ENCODE peak calls at places on chromosome 21, in nine cellular contexts. One of them, this sample, is unnamed.
A peak's percentile ranks its signal among the peaks of the same experiment; 100 is the strongest.

GRCh38 chr21:36150192-36150711 is 6.4 kb upstream of the DOP1B start:
- DNase-seq in HCT116: no peak
- DNase-seq in GM23338: no peak
- DNase-seq in PC-3: no peak
- DNase-seq in PC-9: no peak
- DNase-seq in GM23248: peak; percentile 62
- DNase-seq in SK-N-SH: no peak
- DNase-seq in OCI-LY7: peak; percentile 89
- DNase-seq in Karpas-422: peak; percentile 87
- DNase-seq in this sample: peak; percentile 56

GRCh38 chr21:32940079-32941014 is 85.4 kb upstream of the OLIG2 start:
- DNase-seq in GM23338: peak; percentile 89
- DNase-seq in OCI-LY7: peak; percentile 60
- DNase-seq in PC-9: no peak
- DNase-seq in PC-3: peak; percentile 69
- DNase-seq in Karpas-422: peak; percentile 81
- DNase-seq in GM23248: peak; percentile 65
- DNase-seq in SK-N-SH: peak; percentile 28
- DNase-seq in HCT116: peak; percentile 40
- DNase-seq in this sample: peak; percentile 79

GRCh38 chr21:41500931-41501381 is 7.0 kb downstream of the TMPRSS2 start:
- DNase-seq in GM23248: no peak
- DNase-seq in Karpas-422: no peak
- DNase-seq in PC-9: no peak
- DNase-seq in GM23338: no peak
- DNase-seq in PC-3: no peak
- DNase-seq in OCI-LY7: no peak
- DNase-seq in SK-N-SH: no peak
- DNase-seq in HCT116: no peak
- DNase-seq in this sample: no peak

GRCh38 chr21:17725339-17725738 is 93.8 kb downstream of the C21orf91 start:
- DNase-seq in OCI-LY7: no peak
- DNase-seq in SK-N-SH: no peak
- DNase-seq in PC-3: peak; percentile 16
- DNase-seq in GM23248: no peak
- DNase-seq in PC-9: no peak
- DNase-seq in Karpas-422: no peak
- DNase-seq in GM23338: no peak
- DNase-seq in HCT116: no peak
- DNase-seq in this sample: no peak

GRCh38 chr21:14699433-14700410 is 153.6 kb upstream of the SAMSN1 start:
- DNase-seq in HCT116: no peak
- DNase-seq in SK-N-SH: no peak
- DNase-seq in PC-9: peak; percentile 84
- DNase-seq in OCI-LY7: no peak
- DNase-seq in PC-3: peak; percentile 84
- DNase-seq in GM23338: no peak
- DNase-seq in Karpas-422: no peak
- DNase-seq in GM23248: no peak
- DNase-seq in this sample: no peak

GRCh38 chr21:41956926-41957729 is 3.3 kb upstream of the C2CD2 start:
- DNase-seq in HCT116: no peak
- DNase-seq in PC-3: peak; percentile 83
- DNase-seq in PC-9: peak; percentile 46
- DNase-seq in Karpas-422: no peak
- DNase-seq in GM23338: no peak
- DNase-seq in OCI-LY7: no peak
- DNase-seq in GM23248: peak; percentile 90
- DNase-seq in SK-N-SH: no peak
- DNase-seq in this sample: no peak

GRCh38 chr21:17370750-17371325 is 142.0 kb upstream of the CXADR start:
- DNase-seq in GM23338: peak; percentile 59
- DNase-seq in PC-3: no peak
- DNase-seq in Karpas-422: no peak
- DNase-seq in GM23248: peak; percentile 6
- DNase-seq in OCI-LY7: no peak
- DNase-seq in HCT116: no peak
- DNase-seq in PC-9: no peak
- DNase-seq in SK-N-SH: no peak
- DNase-seq in this sample: no peak

GRCh38 chr21:44898851-44899767 is 21.6 kb downstream of the ITGB2 start:
- DNase-seq in OCI-LY7: no peak
- DNase-seq in Karpas-422: no peak
- DNase-seq in GM23248: no peak
- DNase-seq in PC-3: no peak
- DNase-seq in HCT116: no peak
- DNase-seq in SK-N-SH: no peak
- DNase-seq in PC-9: no peak
- DNase-seq in GM23338: no peak
- DNase-seq in this sample: no peak

GRCh38 chr21:44288251-44289110 is 2.8 kb downstream of the AIRE start:
- DNase-seq in OCI-LY7: no peak
- DNase-seq in HCT116: no peak
- DNase-seq in Karpas-422: no peak
- DNase-seq in PC-9: no peak
- DNase-seq in GM23338: no peak
- DNase-seq in GM23248: no peak
- DNase-seq in SK-N-SH: no peak
- DNase-seq in PC-3: no peak
- DNase-seq in this sample: no peak

GRCh38 chr21:42262826-42263225 is 43.9 kb downstream of the ABCG1 start:
- DNase-seq in SK-N-SH: peak; percentile 45
- DNase-seq in GM23248: peak; percentile 22
- DNase-seq in HCT116: no peak
- DNase-seq in PC-9: no peak
- DNase-seq in OCI-LY7: no peak
- DNase-seq in GM23338: no peak
- DNase-seq in Karpas-422: no peak
- DNase-seq in PC-3: peak; percentile 77
- DNase-seq in this sample: no peak

GRCh38 chr21:15498455-15498854 is 231.3 kb upstream of the USP25 start:
- DNase-seq in SK-N-SH: no peak
- DNase-seq in HCT116: no peak
- DNase-seq in GM23248: no peak
- DNase-seq in Karpas-422: no peak
- DNase-seq in PC-9: no peak
- DNase-seq in PC-3: no peak
- DNase-seq in OCI-LY7: no peak
- DNase-seq in GM23338: no peak
- DNase-seq in this sample: no peak

GRCh38 chr21:43694437-43695079 is 24.4 kb upstream of the PDXK start:
- DNase-seq in Karpas-422: no peak
- DNase-seq in OCI-LY7: no peak
- DNase-seq in PC-3: no peak
- DNase-seq in GM23338: no peak
- DNase-seq in GM23248: no peak
- DNase-seq in PC-9: no peak
- DNase-seq in SK-N-SH: no peak
- DNase-seq in HCT116: no peak
- DNase-seq in this sample: no peak

GRCh38 chr21:42141643-42142042 is 70.5 kb downstream of the UMODL1 start:
- DNase-seq in GM23248: no peak
- DNase-seq in PC-3: no peak
- DNase-seq in SK-N-SH: no peak
- DNase-seq in GM23338: no peak
- DNase-seq in Karpas-422: no peak
- DNase-seq in HCT116: no peak
- DNase-seq in PC-9: no peak
- DNase-seq in OCI-LY7: no peak
- DNase-seq in this sample: no peak

GRCh38 chr21:15051652-15052554 is 12.9 kb downstream of the NRIP1 start:
- DNase-seq in SK-N-SH: no peak
- DNase-seq in GM23338: no peak
- DNase-seq in GM23248: no peak
- DNase-seq in OCI-LY7: no peak
- DNase-seq in Karpas-422: no peak
- DNase-seq in PC-3: peak; percentile 61
- DNase-seq in PC-9: no peak
- DNase-seq in HCT116: no peak
- DNase-seq in this sample: no peak

GRCh38 chr21:43974791-43975468 is 37.2 kb upstream of the TRAPPC10 start:
- DNase-seq in PC-9: no peak
- DNase-seq in PC-3: no peak
- DNase-seq in SK-N-SH: no peak
- DNase-seq in OCI-LY7: no peak
- DNase-seq in Karpas-422: no peak
- DNase-seq in GM23248: no peak
- DNase-seq in GM23338: no peak
- DNase-seq in HCT116: no peak
- DNase-seq in this sample: no peak

GRCh38 chr21:19468981-19469715 is 1065.6 kb upstream of the TMPRSS15 start:
- DNase-seq in SK-N-SH: no peak
- DNase-seq in OCI-LY7: no peak
- DNase-seq in Karpas-422: no peak
- DNase-seq in GM23248: no peak
- DNase-seq in GM23338: no peak
- DNase-seq in PC-9: no peak
- DNase-seq in HCT116: no peak
- DNase-seq in PC-3: no peak
- DNase-seq in this sample: no peak

DNA sequence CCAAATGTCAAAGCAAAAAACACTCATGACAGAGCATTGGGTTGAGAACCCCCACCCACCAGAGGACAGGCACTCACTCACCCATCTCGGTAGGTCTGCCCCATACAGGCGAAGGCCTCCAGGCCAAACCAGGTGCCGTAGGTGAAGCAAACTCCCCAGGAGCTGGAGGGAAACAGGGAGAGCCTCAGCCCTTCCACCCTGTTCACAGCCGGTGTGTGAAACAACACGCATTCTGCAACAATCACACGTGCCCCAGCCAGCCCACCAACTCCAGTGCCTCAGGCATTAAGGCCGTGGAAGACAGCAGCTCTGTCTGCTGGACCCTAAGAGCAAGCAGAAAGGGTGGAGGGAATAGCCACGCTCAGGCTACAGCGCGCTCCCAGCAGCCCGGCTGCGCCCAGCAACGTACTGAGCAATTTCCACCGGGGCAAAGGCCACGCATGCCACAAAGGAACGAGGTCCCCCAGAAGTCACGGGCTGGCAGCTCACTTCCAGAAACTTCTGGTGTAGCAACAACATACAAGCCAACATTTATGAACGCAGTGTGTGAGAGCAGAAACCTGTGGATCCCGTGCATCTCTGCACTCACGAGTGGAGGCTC is 11.4 kb upstream of the SPATC1L start:
- DNase-seq in GM23338: no peak
- DNase-seq in SK-N-SH: peak; percentile 28
- DNase-seq in PC-9: no peak
- DNase-seq in PC-3: no peak
- DNase-seq in OCI-LY7: no peak
- DNase-seq in HCT116: no peak
- DNase-seq in GM23248: no peak
- DNase-seq in Karpas-422: no peak
- DNase-seq in this sample: no peak
- H3K27ac ChIP-seq in GM23338: no peak overlapping the region
- H3K27ac ChIP-seq in SK-N-SH: no peak overlapping the region
- H3K27ac ChIP-seq in PC-9: no peak overlapping the region
- H3K27ac ChIP-seq in PC-3: no peak overlapping the region
- H3K27ac ChIP-seq in OCI-LY7: no peak overlapping the region
- H3K27ac ChIP-seq in HCT116: no peak overlapping the region
- H3K27ac ChIP-seq in GM23248: no peak overlapping the region
- H3K27ac ChIP-seq in Karpas-422: no peak overlapping the region
- H3K27ac ChIP-seq in this sample: no peak overlapping the region

GRCh38 chr21:38790961-38791360 is 14.8 kb upstream of the ETS2 start:
- DNase-seq in GM23248: no peak
- DNase-seq in GM23338: no peak
- DNase-seq in PC-3: no peak
- DNase-seq in OCI-LY7: no peak
- DNase-seq in Karpas-422: no peak
- DNase-seq in HCT116: no peak
- DNase-seq in PC-9: no peak
- DNase-seq in SK-N-SH: no peak
- DNase-seq in this sample: no peak
- H3K9me2 ChIP-seq in GM23248: no peaks in the 10 kb centered on the region
- H3K9me2 ChIP-seq in GM23338: peaks cover 7% of the 10 kb centered on the region
- H3K9me2 ChIP-seq in PC-3: no peaks in the 10 kb centered on the region
- H3K9me2 ChIP-seq in OCI-LY7: no peaks in the 10 kb centered on the region
- H3K9me2 ChIP-seq in Karpas-422: no peaks in the 10 kb centered on the region
- H3K9me2 ChIP-seq in HCT116: no peaks in the 10 kb centered on the region
- H3K9me2 ChIP-seq in PC-9: no peaks in the 10 kb centered on the region
- H3K9me2 ChIP-seq in SK-N-SH: no peaks in the 10 kb centered on the region
- H3K9me2 ChIP-seq in this sample: no peaks in the 10 kb centered on the region

DNA sequence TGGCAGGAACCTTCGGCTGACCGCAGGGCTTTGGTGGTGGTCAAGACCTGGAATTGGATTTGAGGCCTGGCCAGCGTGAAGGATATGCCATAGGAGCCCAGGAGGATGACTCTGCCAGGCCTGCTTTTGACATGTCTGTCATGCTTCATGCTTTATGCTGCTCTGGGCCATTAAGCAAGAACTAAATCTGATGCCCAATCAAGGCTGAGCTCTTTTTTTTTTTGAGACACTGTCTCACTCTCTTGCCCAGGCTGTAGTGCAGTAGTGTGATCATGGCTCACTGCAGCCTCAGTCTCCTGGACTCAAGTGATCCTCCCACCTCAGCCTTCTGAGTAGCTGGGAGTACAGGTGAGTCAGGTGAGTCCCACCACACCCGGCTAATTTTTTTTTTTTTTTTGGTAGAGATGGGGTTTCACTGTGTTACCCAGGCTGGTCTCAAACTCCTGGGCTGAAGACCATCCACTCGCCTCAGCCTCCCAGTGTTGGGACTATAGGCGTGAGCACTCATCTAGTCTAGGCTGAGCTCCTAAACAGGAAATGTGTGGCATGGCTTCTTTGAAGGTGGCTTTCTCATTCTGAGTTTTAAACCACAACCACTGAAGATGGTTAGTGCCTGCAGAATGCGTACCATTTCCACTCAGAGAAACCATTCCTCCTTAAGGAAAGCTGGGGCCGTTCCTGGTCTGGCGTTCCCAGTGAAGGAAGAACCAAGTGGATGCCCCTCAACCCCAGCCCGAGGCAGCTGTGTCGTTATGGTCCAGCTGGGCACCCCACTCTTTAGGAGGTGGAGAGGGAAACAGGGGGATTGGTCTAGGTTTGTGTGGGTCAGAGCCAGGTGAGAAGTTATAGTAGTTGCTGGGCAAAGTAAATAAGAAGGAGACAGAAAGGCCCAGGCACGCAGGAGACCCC is 34.2 kb upstream of the ATP5PO start:
- DNase-seq in GM23248: no peak
- DNase-seq in HCT116: no peak
- DNase-seq in PC-9: no peak
- DNase-seq in Karpas-422: no peak
- DNase-seq in GM23338: no peak
- DNase-seq in OCI-LY7: no peak
- DNase-seq in PC-3: no peak
- DNase-seq in SK-N-SH: no peak
- DNase-seq in this sample: peak; percentile 49
- H3K27ac ChIP-seq in GM23248: no peak overlapping the region
- H3K27ac ChIP-seq in HCT116: no peak overlapping the region
- H3K27ac ChIP-seq in PC-9: no peak overlapping the region
- H3K27ac ChIP-seq in Karpas-422: no peak overlapping the region
- H3K27ac ChIP-seq in GM23338: no peak overlapping the region
- H3K27ac ChIP-seq in OCI-LY7: no peak overlapping the region
- H3K27ac ChIP-seq in PC-3: no peak overlapping the region
- H3K27ac ChIP-seq in SK-N-SH: no peak overlapping the region
- H3K27ac ChIP-seq in this sample: peak overlapping the region; percentile 80

DNA sequence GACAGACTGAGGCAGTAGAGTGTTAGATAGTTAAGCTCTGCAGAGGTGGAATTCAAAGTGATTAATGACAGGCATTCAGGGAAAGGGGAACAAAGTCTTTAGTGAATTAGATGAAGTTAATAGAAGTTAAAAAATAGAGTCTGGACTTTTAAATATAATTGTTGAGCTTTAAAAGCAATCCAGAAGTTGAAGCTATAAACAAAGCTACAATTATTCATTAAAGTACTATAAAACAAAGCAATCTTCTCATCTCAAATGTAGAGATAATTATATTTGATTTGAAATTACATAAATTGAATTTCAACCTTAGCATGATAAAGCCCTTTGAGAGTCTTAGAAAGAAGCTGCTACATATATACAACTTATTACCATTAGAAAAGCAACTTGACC is 710.6 kb downstream of the MRPL39 start:
- DNase-seq in PC-9: no peak
- DNase-seq in SK-N-SH: no peak
- DNase-seq in GM23248: no peak
- DNase-seq in OCI-LY7: no peak
- DNase-seq in HCT116: no peak
- DNase-seq in PC-3: no peak
- DNase-seq in GM23338: peak; percentile 1
- DNase-seq in Karpas-422: no peak
- DNase-seq in this sample: no peak
- H3K9me2 ChIP-seq in PC-9: no peaks in the 10 kb centered on the region
- H3K9me2 ChIP-seq in SK-N-SH: no peaks in the 10 kb centered on the region
- H3K9me2 ChIP-seq in GM23248: no peaks in the 10 kb centered on the region
- H3K9me2 ChIP-seq in OCI-LY7: no peaks in the 10 kb centered on the region
- H3K9me2 ChIP-seq in HCT116: no peaks in the 10 kb centered on the region
- H3K9me2 ChIP-seq in PC-3: no peaks in the 10 kb centered on the region
- H3K9me2 ChIP-seq in GM23338: no peaks in the 10 kb centered on the region
- H3K9me2 ChIP-seq in Karpas-422: no peaks in the 10 kb centered on the region
- H3K9me2 ChIP-seq in this sample: no peaks in the 10 kb centered on the region